ENCODE peak calls at places on chromosomes 7 and 10, in nine cellular contexts. M is lower lobe of right lung, X is Panc1, V is body of pancreas, A is PC-9, E is K562, I is mucosa of descending colon, N is transverse colon, W is left ventricle myocardium inferior. J is an unnamed sample.

GRCh38 chr10:17989908-17990767 is 38.4 kb downstream of the SLC39A12 start:
- DNase-seq in E (no peak), I (no peak), A (no peak), V (no peak), X (peak; percentile 70), M (no peak), W (no peak), N (no peak), J (no peak)

GRCh38 chr10:124917939-124918830 is 23.7 kb upstream of the ZRANB1 start:
- DNase-seq in M (no peak), V (no peak), X (no peak), I (no peak), W (no peak), A (no peak), N (no peak), E (no peak), J (no peak)

GRCh38 chr10:373516-374309 is 238.5 kb downstream of the ZMYND11 start:
- DNase-seq in W (no peak), M (no peak), N (peak; percentile 25), I (no peak), A (peak; percentile 18), X (no peak), V (peak; percentile 56), E (no peak), J (peak; percentile 51)

GRCh38 chr7:83065714-83066113 is 97.0 kb downstream of the PCLO start:
- DNase-seq in X (no peak), E (no peak), I (no peak), M (no peak), A (no peak), W (no peak), N (no peak), V (no peak), J (no peak)

GRCh38 chr7:25597881-25598456 is 369.7 kb upstream of the NPVF start:
- DNase-seq in V (peak; percentile 79), N (no peak), X (no peak), W (no peak), I (no peak), E (no peak), M (no peak), A (no peak), J (no peak)

GRCh38 chr10:130206216-130206737 is 70.1 kb downstream of the GLRX3 start:
- DNase-seq in X (no peak), V (no peak), M (no peak), E (no peak), I (no peak), N (no peak), A (no peak), W (no peak), J (no peak)

GRCh38 chr7:38798552-38799267 is 110.3 kb downstream of the VPS41 start:
- DNase-seq in V (no peak), X (no peak), N (no peak), W (no peak), E (no peak), I (no peak), A (no peak), M (no peak), J (no peak)

GRCh38 chr7:73442903-73443542 is 9.4 kb downstream of the FZD9 start:
- DNase-seq in X (no peak), E (no peak), N (no peak), M (no peak), W (no peak), V (no peak), A (no peak), I (no peak), J (no peak)

GRCh38 chr7:155371884-155372781 is 74.5 kb downstream of the INSIG1 start:
- DNase-seq in I (no peak), M (peak; percentile 49), V (no peak), N (no peak), X (no peak), W (no peak), E (peak; percentile 85), A (no peak), J (no peak)

GRCh38 chr10:103612462-103613365 is 119.2 kb downstream of the NEURL1 start:
- DNase-seq in X (no peak), V (no peak), E (peak; percentile 54), A (no peak), N (no peak), M (no peak), I (no peak), W (no peak), J (no peak)

GRCh38 chr10:12984165-12984747 is 17.3 kb downstream of the CCDC3 start:
- DNase-seq in X (no peak), N (no peak), W (no peak), M (no peak), E (no peak), I (no peak), A (no peak), V (no peak), J (no peak)

DNA sequence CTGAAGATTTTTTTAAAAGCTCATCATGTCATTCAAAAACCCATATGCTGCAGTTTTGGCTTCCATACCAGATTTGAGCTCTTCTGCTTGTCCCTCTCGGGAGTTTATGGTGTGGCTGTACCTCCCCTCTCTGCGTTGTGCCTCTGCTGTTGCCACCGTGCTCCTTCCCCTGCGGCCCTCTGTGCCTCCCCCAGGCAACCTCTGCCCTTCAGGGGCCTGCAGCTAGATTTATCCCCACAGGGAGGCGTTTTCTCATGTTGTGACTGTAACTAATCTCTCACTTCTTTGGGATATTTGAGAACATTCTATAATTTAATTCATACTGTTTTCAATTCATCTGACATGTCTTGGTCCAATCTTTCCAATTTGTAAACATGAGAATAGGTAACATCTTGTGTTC is 52.7 kb downstream of the TASOR2 start:
- DNase-seq in N (no peak), A (no peak), M (no peak), E (no peak), W (no peak), V (no peak), I (no peak), X (no peak), J (no peak)
- TF ChIP-seq CTCF in N (no peak), A (no peak), M (no peak), E (peak; percentile 8), W (no peak), V (no peak), I (no peak), X (no peak), J (peak; percentile 10)

GRCh38 chr7:132221356-132221755 is 354.9 kb downstream of the PLXNA4 start:
- DNase-seq in W (no peak), E (no peak), N (no peak), A (no peak), V (no peak), X (no peak), M (no peak), I (no peak), J (no peak)

GRCh38 chr7:132226046-132226590 is 350.2 kb downstream of the PLXNA4 start:
- DNase-seq in X (no peak), I (no peak), A (no peak), W (no peak), E (no peak), V (no peak), N (no peak), M (no peak), J (no peak)

GRCh38 chr7:132225216-132226030 is 350.8 kb downstream of the PLXNA4 start:
- DNase-seq in M (no peak), X (no peak), A (no peak), E (no peak), V (no peak), W (no peak), I (no peak), N (peak; percentile 24), J (no peak)

GRCh38 chr7:132228240-132228639 is 348.0 kb downstream of the PLXNA4 start:
- DNase-seq in W (no peak), I (no peak), A (no peak), X (no peak), N (no peak), E (no peak), M (no peak), V (no peak), J (no peak)

GRCh38 chr7:132226626-132227290 is 349.5 kb downstream of the PLXNA4 start:
- DNase-seq in X (no peak), A (no peak), W (no peak), V (no peak), M (no peak), I (no peak), N (no peak), E (no peak), J (no peak)
- H3K36me3 ChIP-seq in X (no peaks in the 10 kb centered on the region), A (no peaks in the 10 kb centered on the region), W (peaks cover 12% of the 10 kb centered on the region), V (no peaks in the 10 kb centered on the region), M (no peaks in the 10 kb centered on the region), I (no peaks in the 10 kb centered on the region), N (no peaks in the 10 kb centered on the region), E (no peaks in the 10 kb centered on the region), J (peaks cover 15% of the 10 kb centered on the region)

GRCh38 chr7:110595694-110596093 is 495.2 kb upstream of the LRRN3 start:
- DNase-seq in W (no peak), M (no peak), A (no peak), N (no peak), V (no peak), I (no peak), X (no peak), E (no peak), J (no peak)

GRCh38 chr7:110592557-110592956 is 498.4 kb upstream of the LRRN3 start:
- DNase-seq in A (no peak), X (no peak), W (no peak), N (no peak), I (no peak), V (no peak), E (no peak), M (no peak), J (no peak)

GRCh38 chr7:110587294-110587693 is 503.6 kb upstream of the LRRN3 start:
- DNase-seq in N (no peak), V (no peak), A (no peak), W (no peak), X (no peak), I (no peak), E (no peak), M (no peak), J (no peak)

GRCh38 chr7:110591341-110591740 is 499.6 kb upstream of the LRRN3 start:
- DNase-seq in E (no peak), M (no peak), X (no peak), W (no peak), N (no peak), V (no peak), A (no peak), I (no peak), J (no peak)

GRCh38 chr7:110590415-110590814 is 500.5 kb upstream of the LRRN3 start:
- DNase-seq in N (no peak), M (peak; percentile 41), W (no peak), I (no peak), A (no peak), V (no peak), X (no peak), E (no peak), J (no peak)
- TF ChIP-seq CTCF in N (no peak), M (no peak), W (no peak), I (no peak), A (no peak), V (no peak), X (no peak), E (peak; percentile 30), J (no peak)

GRCh38 chr7:140027866-140028265 is 34.9 kb downstream of the PARP12 start:
- DNase-seq in M (no peak), E (no peak), V (no peak), N (no peak), I (no peak), W (no peak), X (no peak), A (no peak), J (peak; percentile 41)
- H3K36me3 ChIP-seq in M (peaks cover 95% of the 10 kb centered on the region), E (peaks cover 10% of the 10 kb centered on the region), V (no peaks in the 10 kb centered on the region), N (peaks cover 9% of the 10 kb centered on the region), I (peaks cover 4% of the 10 kb centered on the region), W (peaks cover 78% of the 10 kb centered on the region), X (no peaks in the 10 kb centered on the region), A (no peaks in the 10 kb centered on the region), J (no peaks in the 10 kb centered on the region)

J was measured in BE2C.